ENCODE peak calls at places on chromosomes 12 and 14, in eight cellular contexts. W is A549, Q is HL-60, K is GM12878, X is HCT116, P is HepG2, Z is K562, O is SK-N-SH. J is an unnamed sample.
A peak's percentile ranks its signal among the peaks of the same experiment; 100 is the strongest.

GRCh38 chr14:94906991-94907587 is 137.2 kb upstream of the GSC start:
- DNase-seq in P (no peak), W (no peak), O (no peak), X (no peak), Z (no peak), Q (no peak), K (no peak), J (no peak)

GRCh38 chr12:68612245-68612644 is 1.5 kb downstream of the RAP1B start:
- DNase-seq in Z (peak; percentile 58), P (no peak), Q (no peak), W (no peak), X (no peak), K (no peak), O (no peak), J (no peak)

GRCh38 chr12:60684988-60685655 is 1089.3 kb downstream of the SLC16A7 start:
- DNase-seq in Z (no peak), X (no peak), Q (no peak), P (no peak), O (no peak), K (no peak), W (no peak), J (peak; percentile 44)

GRCh38 chr12:85182699-85183098 is 97.3 kb upstream of the ALX1 start:
- DNase-seq in W (no peak), Q (no peak), O (no peak), X (no peak), Z (no peak), K (no peak), P (no peak), J (peak; percentile 19)

GRCh38 chr12:93089805-93090569 is 160.9 kb upstream of the EEA1 start:
- DNase-seq in K (no peak), X (peak; percentile 89), O (no peak), P (no peak), Q (peak; percentile 89), W (peak; percentile 21), Z (peak; percentile 48), J (no peak)

GRCh38 chr12:5522358-5523335 is 90.7 kb downstream of the NTF3 start:
- DNase-seq in K (no peak), X (no peak), P (no peak), Z (no peak), Q (no peak), W (no peak), O (no peak), J (no peak)

GRCh38 chr14:59126714-59127436 is 61.6 kb upstream of the DAAM1 start:
- DNase-seq in K (no peak), P (peak; percentile 61), Q (peak; percentile 22), X (peak; percentile 61), W (peak; percentile 52), Z (peak; percentile 51), O (peak; percentile 64), J (peak; percentile 76)

GRCh38 chr14:56902413-56902812 is 92.1 kb upstream of the OTX2 start:
- DNase-seq in X (no peak), W (no peak), Q (no peak), K (no peak), P (no peak), Z (no peak), O (no peak), J (peak; percentile 55)

GRCh38 chr12:31310488-31310887 is 15.5 kb downstream of the SINHCAF start:
- DNase-seq in Z (no peak), Q (no peak), P (no peak), K (no peak), X (no peak), O (no peak), W (no peak), J (no peak)

GRCh38 chr14:68734231-68734732 is 58.6 kb downstream of the ZFP36L1 start:
- DNase-seq in W (no peak), X (no peak), K (peak; percentile 48), Z (no peak), P (no peak), Q (peak; percentile 4), O (no peak), J (no peak)

GRCh38 chr14:68820999-68821683 is 28.3 kb upstream of the ZFP36L1 start:
- DNase-seq in P (no peak), X (no peak), W (no peak), K (peak; percentile 83), Z (no peak), O (peak; percentile 34), Q (no peak), J (no peak)

GRCh38 chr12:71243375-71243774 is 85.6 kb upstream of the TSPAN8 start:
- DNase-seq in Q (no peak), Z (no peak), K (no peak), W (no peak), X (no peak), P (no peak), O (no peak), J (no peak)

GRCh38 chr14:36647827-36648753 is 13.6 kb upstream of the PAX9 start:
- DNase-seq in W (peak; percentile 47), K (no peak), X (no peak), O (peak; percentile 55), Q (no peak), Z (peak; percentile 10), P (peak; percentile 61), J (peak; percentile 91)

GRCh38 chr12:132695431-132695830 is 8.0 kb downstream of the PXMP2 start:
- DNase-seq in O (no peak), P (no peak), Z (no peak), W (no peak), X (no peak), K (no peak), Q (no peak), J (no peak)

GRCh38 chr14:71586131-71586893 is 345.9 kb upstream of the RGS6 start:
- DNase-seq in Q (no peak), P (no peak), Z (no peak), O (peak; percentile 20), X (no peak), W (no peak), K (no peak), J (peak; percentile 24)

GRCh38 chr12:131682511-131682895 is 28.4 kb upstream of the SFSWAP start:
- DNase-seq in P (no peak), W (no peak), K (no peak), Q (no peak), X (no peak), O (no peak), Z (no peak), J (no peak)

GRCh38 chr12:122873540-122873939 is 22.4 kb downstream of the VPS37B start:
- DNase-seq in K (no peak), W (no peak), P (no peak), Q (no peak), Z (no peak), O (no peak), X (no peak), J (no peak)

GRCh38 chr12:122872815-122873361 is 23.0 kb downstream of the VPS37B start:
- DNase-seq in X (no peak), Q (no peak), Z (no peak), K (no peak), P (no peak), O (peak; percentile 65), W (no peak), J (no peak)

GRCh38 chr12:122876724-122877123 is 19.2 kb downstream of the VPS37B start:
- DNase-seq in Q (no peak), P (no peak), W (no peak), X (no peak), O (no peak), K (no peak), Z (no peak), J (no peak)

GRCh38 chr12:122874081-122874480 is 21.8 kb downstream of the VPS37B start:
- DNase-seq in X (no peak), K (no peak), O (no peak), Q (no peak), Z (no peak), W (no peak), P (no peak), J (peak; percentile 64)

DNA sequence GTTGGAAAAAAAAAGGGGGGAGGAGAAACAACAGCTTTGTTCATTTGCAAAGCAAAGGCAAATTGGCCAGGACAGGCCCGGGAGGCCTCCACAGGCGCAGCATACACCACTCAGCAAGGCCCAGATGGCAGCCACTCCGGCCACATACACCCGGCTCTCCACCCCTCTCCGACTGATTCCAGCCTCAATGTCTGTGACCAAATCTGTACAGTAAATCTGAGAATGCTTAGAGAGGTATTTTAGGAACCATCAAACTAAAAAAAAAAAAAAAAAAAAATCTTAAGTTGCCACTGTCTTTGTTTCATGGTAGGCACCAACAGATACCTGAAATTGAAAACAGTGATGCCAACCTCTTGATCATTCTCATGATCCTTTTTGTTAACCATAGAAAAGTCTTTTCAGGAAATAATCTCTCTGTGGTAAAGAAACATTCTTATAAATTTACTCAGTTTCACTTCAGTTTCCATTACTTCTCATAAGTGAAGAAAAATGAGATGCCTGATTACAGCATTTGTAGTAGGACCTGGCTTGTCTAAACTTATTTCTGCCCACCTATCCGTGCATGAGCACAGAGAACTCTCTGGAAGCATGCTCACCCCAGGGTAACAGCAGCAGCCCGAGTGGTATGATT is 20.2 kb downstream of the VPS37B start:
- DNase-seq in P (no peak), Q (no peak), O (peak; percentile 52), K (peak; percentile 70), W (no peak), X (no peak), Z (no peak), J (peak; percentile 56)
- TF ChIP-seq REST in P (no peak), Q (no peak), O (no peak), K (no peak), W (no peak), X (no peak), Z (no peak), J (no peak)

GRCh38 chr14:77023001-77023996 is 5.2 kb downstream of the IRF2BPL start:
- DNase-seq in X (no peak), P (peak; percentile 97), K (no peak), Z (no peak), Q (no peak), W (no peak), O (peak; percentile 70), J (peak; percentile 71)

GRCh38 chr14:77024171-77024627 is 4.3 kb downstream of the IRF2BPL start:
- DNase-seq in Q (no peak), X (no peak), O (no peak), W (no peak), K (no peak), Z (peak; percentile 40), P (peak; percentile 66), J (peak; percentile 99)

GRCh38 chr14:77025744-77026165 is 2.8 kb downstream of the IRF2BPL start:
- DNase-seq in K (no peak), X (no peak), P (no peak), Z (no peak), O (peak; percentile 58), W (no peak), Q (no peak), J (peak; percentile 46)

GRCh38 chr14:77018785-77019184 is 9.7 kb downstream of the IRF2BPL start:
- DNase-seq in Z (no peak), W (no peak), P (no peak), O (no peak), K (no peak), Q (no peak), X (no peak), J (no peak)

GRCh38 chr14:77022219-77022852 is 6.2 kb downstream of the IRF2BPL start:
- DNase-seq in X (no peak), Z (no peak), P (no peak), W (no peak), Q (no peak), K (no peak), O (no peak), J (no peak)
- H3K4me3 ChIP-seq in X (peak overlapping the region; percentile 17), Z (no peak overlapping the region), P (no peak overlapping the region), W (no peak overlapping the region), Q (no peak overlapping the region), K (no peak overlapping the region), O (no peak overlapping the region), J (peak overlapping the region; percentile 75)

GRCh38 chr12:38138225-38139221 is 178.1 kb upstream of the ALG10B start:
- DNase-seq in P (peak; percentile 60), O (peak; percentile 72), K (peak; percentile 23), W (peak; percentile 72), X (peak; percentile 61), Q (peak; percentile 35), Z (peak; percentile 49), J (peak; percentile 85)
- TF ChIP-seq REST in P (no peak), O (no peak), K (no peak), W (no peak), X (no peak), Q (no peak), Z (no peak), J (no peak)

GRCh38 chr14:100584056-100585031 is 2.9 kb downstream of the BEGAIN start:
- DNase-seq in K (no peak), P (no peak), Z (peak; percentile 55), O (no peak), Q (no peak), W (no peak), X (no peak), J (no peak)
- H3K4me3 ChIP-seq in K (no peak overlapping the region), P (no peak overlapping the region), Z (no peak overlapping the region), O (no peak overlapping the region), Q (no peak overlapping the region), W (no peak overlapping the region), X (no peak overlapping the region), J (no peak overlapping the region)

J was measured in GM23338.